ENCODE peak calls at places on chromosomes 12 and 14, in four cellular contexts. J is GM23338, R is SK-N-SH, L is transverse colon. V is an unnamed sample.

GRCh38 chr14:22485178-22485577 is 103.8 kb downstream of the DAD1 start:
- DNase-seq in J (no peak), R (no peak), L (no peak), V (no peak)

GRCh38 chr14:100271247-100271939 is 32.4 kb downstream of the YY1 start:
- DNase-seq in L (peak; percentile 72), R (no peak), J (peak; percentile 69), V (peak; percentile 88)

GRCh38 chr12:121857322-121858246 is 1.1 kb downstream of the HPD start:
- DNase-seq in L (no peak), J (no peak), R (no peak), V (no peak)

GRCh38 chr14:37539992-37540391 is 55.1 kb downstream of the FOXA1 start:
- DNase-seq in R (no peak), L (no peak), J (no peak), V (no peak)

GRCh38 chr12:96698521-96698920 is 208.5 kb upstream of the NEDD1 start:
- DNase-seq in L (no peak), R (no peak), J (peak; percentile 6), V (no peak)

GRCh38 chr14:104332634-104333270 is 194.4 kb downstream of the KIF26A start:
- DNase-seq in L (no peak), J (no peak), R (no peak), V (no peak)

GRCh38 chr14:36773136-36773540 is 111.5 kb downstream of the PAX9 start:
- DNase-seq in J (peak; percentile 59), R (no peak), L (no peak), V (no peak)

GRCh38 chr12:131274061-131274460 is 320.4 kb downstream of the ADGRD1 start:
- DNase-seq in R (no peak), L (no peak), J (no peak), V (no peak)

GRCh38 chr12:113347892-113348291 is 10.5 kb upstream of the PLBD2 start:
- DNase-seq in J (no peak), R (no peak), L (no peak), V (no peak)

GRCh38 chr14:23056956-23057756 is at the start of gene CDH24:
- DNase-seq in J (peak; percentile 86), R (peak; percentile 90), L (peak; percentile 84), V (peak; percentile 70)

GRCh38 chr12:31819427-31819826 is 90.6 kb upstream of the AMN1 start:
- DNase-seq in J (no peak), L (no peak), R (no peak), V (no peak)

GRCh38 chr14:104975481-104976197 is 2.5 kb downstream of the AHNAK2 start:
- DNase-seq in R (peak; percentile 62), L (no peak), J (peak; percentile 57), V (no peak)

GRCh38 chr12:6199531-6200265 is 502 bp upstream of the CD9 start:
- DNase-seq in L (peak; percentile 76), J (peak; percentile 85), R (no peak), V (peak; percentile 64)

GRCh38 chr14:69079188-69079742 is 73.7 kb downstream of the DCAF5 start:
- DNase-seq in L (no peak), R (no peak), J (peak; percentile 17), V (no peak)

GRCh38 chr14:64683264-64683663 is 21.0 kb upstream of the PLEKHG3 start:
- DNase-seq in L (no peak), J (no peak), R (no peak), V (no peak)

GRCh38 chr12:20507711-20508110 is 139.4 kb downstream of the PDE3A start:
- DNase-seq in L (no peak), R (no peak), J (no peak), V (no peak)

GRCh38 chr12:56998981-56999380 is 7.4 kb downstream of the ZBTB39 start:
- DNase-seq in L (peak; percentile 29), J (no peak), R (no peak), V (no peak)

GRCh38 chr14:68682166-68683103 is 110.4 kb downstream of the ZFP36L1 start:
- DNase-seq in J (no peak), R (no peak), L (peak; percentile 38), V (peak; percentile 47)

GRCh38 chr12:132559652-132560420 is 50.5 kb downstream of the LRCOL1 start:
- DNase-seq in L (peak; percentile 51), J (peak; percentile 79), R (peak; percentile 98), V (peak; percentile 29)

GRCh38 chr14:71604231-71604630 is 328.0 kb upstream of the RGS6 start:
- DNase-seq in R (no peak), J (no peak), L (no peak), V (no peak)

GRCh38 chr14:71606064-71606463 is 326.2 kb upstream of the RGS6 start:
- DNase-seq in J (no peak), R (no peak), L (no peak), V (no peak)

GRCh38 chr14:71606575-71606974 is 325.7 kb upstream of the RGS6 start:
- DNase-seq in J (no peak), L (no peak), R (no peak), V (no peak)

GRCh38 chr14:71600309-71600708 is 331.9 kb upstream of the RGS6 start:
- DNase-seq in L (no peak), J (no peak), R (no peak), V (no peak)

DNA sequence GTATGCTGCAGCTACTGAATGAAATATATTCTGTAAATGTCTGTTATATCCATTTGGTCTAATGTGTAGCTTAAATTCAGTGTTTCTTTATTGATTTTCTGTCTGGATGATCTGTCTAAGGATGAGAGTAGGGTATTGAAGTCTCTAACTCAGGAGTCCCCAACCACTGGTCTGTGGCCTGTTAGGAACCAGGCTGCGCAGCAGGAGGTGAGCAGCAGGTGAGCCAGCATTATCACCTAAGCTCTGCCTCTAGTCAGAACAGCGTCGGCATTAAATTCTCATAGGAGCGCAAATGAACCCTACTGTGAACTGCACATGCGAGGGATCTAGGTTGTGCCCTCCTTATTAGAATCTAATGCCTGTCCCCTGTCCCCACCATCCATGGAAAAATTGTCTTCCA is 329.7 kb upstream of the RGS6 start:
- DNase-seq in J (no peak), R (no peak), L (no peak), V (no peak)
- TF ChIP-seq POLR2AphosphoS5 in J (no peak), R (no peak), L (no peak), V (no peak)

GRCh38 chr14:96038920-96039632 is at the start of gene C14orf132:
- DNase-seq in L (peak; percentile 67), J (peak; percentile 77), R (peak; percentile 96), V (peak; percentile 63)
- TF ChIP-seq POLR2AphosphoS5 in L (peak; percentile 93), J (peak; percentile 86), R (peak; percentile 73), V (peak; percentile 39)

GRCh38 chr12:104342147-104342546 is 38.6 kb downstream of the EID3 start:
- DNase-seq in R (no peak), L (no peak), J (no peak), V (no peak)
- TF ChIP-seq POLR2AphosphoS5 in R (no peak), L (no peak), J (no peak), V (no peak)

GRCh38 chr14:101476258-101476930 is 84.9 kb upstream of the DIO3 start:
- DNase-seq in J (no peak), L (peak; percentile 51), R (no peak), V (no peak)
- TF ChIP-seq POLR2AphosphoS5 in J (no peak), L (no peak), R (no peak), V (no peak)

GRCh38 chr14:70972107-70972976 is 65.1 kb downstream of the PCNX1 start:
- DNase-seq in L (peak; percentile 89), J (peak; percentile 95), R (peak; percentile 62), V (peak; percentile 89)
- TF ChIP-seq POLR2AphosphoS5 in L (no peak), J (no peak), R (no peak), V (peak; percentile 66)

V was measured in prostate gland.